ENCODE peak calls at places on chromosomes 11 and 22, in eight cellular contexts. One of them, this sample, is unnamed.

GRCh38 chr11:9005087-9005486 is 1.3 kb upstream of the NRIP3 start:
- DNase-seq in stimulated activated CD8-positive, alpha-beta memory T cell treated with anti-CD3 and anti-CD28 coated beads, Interleukin-15, amount 100 ng/mL, for 24 hours: no peak
- DNase-seq in lower lobe of right lung: no peak
- DNase-seq in NCI-H2081: no peak
- DNase-seq in fibroblast of lung: no peak
- DNase-seq in AG08395: no peak
- DNase-seq in mucosa of gallbladder: no peak
- DNase-seq in NCI-H2029 treated with DMSO at 0.1 percent for 48 hours: no peak
- DNase-seq in this sample: no peak

GRCh38 chr11:37506516-37506915 is 908.5 kb upstream of the RAG2 start:
- DNase-seq in AG08395: no peak
- DNase-seq in mucosa of gallbladder: no peak
- DNase-seq in stimulated activated CD8-positive, alpha-beta memory T cell treated with anti-CD3 and anti-CD28 coated beads, Interleukin-15, amount 100 ng/mL, for 24 hours: no peak
- DNase-seq in lower lobe of right lung: no peak
- DNase-seq in NCI-H2029 treated with DMSO at 0.1 percent for 48 hours: no peak
- DNase-seq in NCI-H2081: no peak
- DNase-seq in fibroblast of lung: no peak
- DNase-seq in this sample: no peak

GRCh38 chr22:25970348-25970995 is 198.8 kb upstream of the SEZ6L start:
- DNase-seq in stimulated activated CD8-positive, alpha-beta memory T cell treated with anti-CD3 and anti-CD28 coated beads, Interleukin-15, amount 100 ng/mL, for 24 hours: no peak
- DNase-seq in AG08395: no peak
- DNase-seq in NCI-H2029 treated with DMSO at 0.1 percent for 48 hours: peak
- DNase-seq in fibroblast of lung: no peak
- DNase-seq in lower lobe of right lung: no peak
- DNase-seq in NCI-H2081: peak
- DNase-seq in mucosa of gallbladder: no peak
- DNase-seq in this sample: no peak

GRCh38 chr11:107562647-107563208 is 2.8 kb downstream of the ALKBH8 start:
- DNase-seq in lower lobe of right lung: no peak
- DNase-seq in NCI-H2029 treated with DMSO at 0.1 percent for 48 hours: no peak
- DNase-seq in AG08395: peak
- DNase-seq in NCI-H2081: no peak
- DNase-seq in stimulated activated CD8-positive, alpha-beta memory T cell treated with anti-CD3 and anti-CD28 coated beads, Interleukin-15, amount 100 ng/mL, for 24 hours: no peak
- DNase-seq in fibroblast of lung: peak
- DNase-seq in mucosa of gallbladder: no peak
- DNase-seq in this sample: no peak

GRCh38 chr11:128520886-128521696 is 66.3 kb downstream of the ETS1 start:
- DNase-seq in lower lobe of right lung: no peak
- DNase-seq in fibroblast of lung: no peak
- DNase-seq in stimulated activated CD8-positive, alpha-beta memory T cell treated with anti-CD3 and anti-CD28 coated beads, Interleukin-15, amount 100 ng/mL, for 24 hours: no peak
- DNase-seq in NCI-H2081: no peak
- DNase-seq in AG08395: no peak
- DNase-seq in NCI-H2029 treated with DMSO at 0.1 percent for 48 hours: no peak
- DNase-seq in mucosa of gallbladder: no peak
- DNase-seq in this sample: no peak

GRCh38 chr11:12690663-12691062 is 16.4 kb downstream of the TEAD1 start:
- DNase-seq in NCI-H2029 treated with DMSO at 0.1 percent for 48 hours: no peak
- DNase-seq in NCI-H2081: no peak
- DNase-seq in mucosa of gallbladder: no peak
- DNase-seq in lower lobe of right lung: no peak
- DNase-seq in fibroblast of lung: no peak
- DNase-seq in AG08395: no peak
- DNase-seq in stimulated activated CD8-positive, alpha-beta memory T cell treated with anti-CD3 and anti-CD28 coated beads, Interleukin-15, amount 100 ng/mL, for 24 hours: no peak
- DNase-seq in this sample: no peak

GRCh38 chr22:21947040-21948014 is 5.3 kb downstream of the PPM1F start:
- DNase-seq in NCI-H2029 treated with DMSO at 0.1 percent for 48 hours: no peak
- DNase-seq in NCI-H2081: no peak
- DNase-seq in lower lobe of right lung: no peak
- DNase-seq in stimulated activated CD8-positive, alpha-beta memory T cell treated with anti-CD3 and anti-CD28 coated beads, Interleukin-15, amount 100 ng/mL, for 24 hours: no peak
- DNase-seq in AG08395: peak
- DNase-seq in mucosa of gallbladder: no peak
- DNase-seq in fibroblast of lung: peak
- DNase-seq in this sample: no peak

GRCh38 chr11:106917973-106918372 is 100.3 kb downstream of the GUCY1A2 start:
- DNase-seq in stimulated activated CD8-positive, alpha-beta memory T cell treated with anti-CD3 and anti-CD28 coated beads, Interleukin-15, amount 100 ng/mL, for 24 hours: no peak
- DNase-seq in fibroblast of lung: peak
- DNase-seq in lower lobe of right lung: no peak
- DNase-seq in NCI-H2081: peak
- DNase-seq in AG08395: no peak
- DNase-seq in NCI-H2029 treated with DMSO at 0.1 percent for 48 hours: no peak
- DNase-seq in mucosa of gallbladder: no peak
- DNase-seq in this sample: no peak

GRCh38 chr22:30855266-30855665 is 113.3 kb downstream of the MORC2 start:
- DNase-seq in mucosa of gallbladder: no peak
- DNase-seq in stimulated activated CD8-positive, alpha-beta memory T cell treated with anti-CD3 and anti-CD28 coated beads, Interleukin-15, amount 100 ng/mL, for 24 hours: no peak
- DNase-seq in NCI-H2029 treated with DMSO at 0.1 percent for 48 hours: no peak
- DNase-seq in AG08395: peak
- DNase-seq in NCI-H2081: no peak
- DNase-seq in fibroblast of lung: no peak
- DNase-seq in lower lobe of right lung: no peak
- DNase-seq in this sample: no peak

GRCh38 chr11:101288392-101288791 is 158.8 kb upstream of the PGR start:
- DNase-seq in lower lobe of right lung: no peak
- DNase-seq in stimulated activated CD8-positive, alpha-beta memory T cell treated with anti-CD3 and anti-CD28 coated beads, Interleukin-15, amount 100 ng/mL, for 24 hours: no peak
- DNase-seq in NCI-H2029 treated with DMSO at 0.1 percent for 48 hours: no peak
- DNase-seq in AG08395: no peak
- DNase-seq in mucosa of gallbladder: no peak
- DNase-seq in NCI-H2081: no peak
- DNase-seq in fibroblast of lung: no peak
- DNase-seq in this sample: no peak

GRCh38 chr11:69033431-69033830 is 15.3 kb upstream of the TPCN2 start:
- DNase-seq in AG08395: no peak
- DNase-seq in stimulated activated CD8-positive, alpha-beta memory T cell treated with anti-CD3 and anti-CD28 coated beads, Interleukin-15, amount 100 ng/mL, for 24 hours: no peak
- DNase-seq in NCI-H2029 treated with DMSO at 0.1 percent for 48 hours: no peak
- DNase-seq in NCI-H2081: no peak
- DNase-seq in fibroblast of lung: no peak
- DNase-seq in lower lobe of right lung: no peak
- DNase-seq in mucosa of gallbladder: no peak
- DNase-seq in this sample: no peak

GRCh38 chr22:46078241-46079092 is 71.9 kb upstream of the PPARA start:
- DNase-seq in NCI-H2081: peak
- DNase-seq in AG08395: peak
- DNase-seq in mucosa of gallbladder: peak
- DNase-seq in stimulated activated CD8-positive, alpha-beta memory T cell treated with anti-CD3 and anti-CD28 coated beads, Interleukin-15, amount 100 ng/mL, for 24 hours: no peak
- DNase-seq in NCI-H2029 treated with DMSO at 0.1 percent for 48 hours: no peak
- DNase-seq in fibroblast of lung: peak
- DNase-seq in lower lobe of right lung: peak
- DNase-seq in this sample: peak

GRCh38 chr22:31652129-31652528 is 9.9 kb downstream of the PISD start:
- DNase-seq in lower lobe of right lung: no peak
- DNase-seq in NCI-H2029 treated with DMSO at 0.1 percent for 48 hours: no peak
- DNase-seq in AG08395: no peak
- DNase-seq in NCI-H2081: no peak
- DNase-seq in fibroblast of lung: no peak
- DNase-seq in stimulated activated CD8-positive, alpha-beta memory T cell treated with anti-CD3 and anti-CD28 coated beads, Interleukin-15, amount 100 ng/mL, for 24 hours: no peak
- DNase-seq in mucosa of gallbladder: no peak
- DNase-seq in this sample: no peak

GRCh38 chr11:134599180-134599810 is 187.3 kb upstream of the B3GAT1 start:
- DNase-seq in lower lobe of right lung: peak
- DNase-seq in stimulated activated CD8-positive, alpha-beta memory T cell treated with anti-CD3 and anti-CD28 coated beads, Interleukin-15, amount 100 ng/mL, for 24 hours: no peak
- DNase-seq in fibroblast of lung: no peak
- DNase-seq in NCI-H2081: no peak
- DNase-seq in mucosa of gallbladder: no peak
- DNase-seq in NCI-H2029 treated with DMSO at 0.1 percent for 48 hours: no peak
- DNase-seq in AG08395: no peak
- DNase-seq in this sample: no peak

GRCh38 chr11:14980854-14981253 is 8.7 kb upstream of the CALCA start:
- DNase-seq in stimulated activated CD8-positive, alpha-beta memory T cell treated with anti-CD3 and anti-CD28 coated beads, Interleukin-15, amount 100 ng/mL, for 24 hours: no peak
- DNase-seq in NCI-H2029 treated with DMSO at 0.1 percent for 48 hours: no peak
- DNase-seq in mucosa of gallbladder: no peak
- DNase-seq in lower lobe of right lung: no peak
- DNase-seq in AG08395: peak
- DNase-seq in NCI-H2081: no peak
- DNase-seq in fibroblast of lung: peak
- DNase-seq in this sample: peak